ENCODE peak calls at places on chromosomes 16 and 17, in seven cellular contexts. J, Q, C, S, B, R and L are unnamed samples.

GRCh38 chr17:56144205-56144604 is 9.1 kb upstream of the ANKFN1 start:
- DNase-seq in C (no peak), Q (no peak), R (no peak), J (no peak), S (no peak), B (no peak), L (no peak)

GRCh38 chr17:56351675-56352074 is 198.4 kb downstream of the ANKFN1 start:
- DNase-seq in J (no peak), Q (no peak), R (no peak), B (no peak), C (no peak), S (no peak), L (no peak)

GRCh38 chr17:82959990-82960418 is 119.4 kb upstream of the METRNL start:
- DNase-seq in C (peak), J (peak), Q (no peak), R (no peak), B (no peak), S (no peak), L (peak)

GRCh38 chr16:66287916-66288315 is 78.6 kb upstream of the CDH5 start:
- DNase-seq in J (peak), R (no peak), B (no peak), S (no peak), Q (no peak), C (peak), L (no peak)

GRCh38 chr17:40936437-40936971 is 942 bp downstream of the KRT23 start:
- DNase-seq in R (no peak), B (peak), S (no peak), J (no peak), C (no peak), Q (no peak), L (peak)

GRCh38 chr16:88886915-88887521 is 20.6 kb upstream of the PABPN1L start:
- DNase-seq in C (no peak), S (no peak), B (no peak), Q (peak), R (peak), J (no peak), L (no peak)

GRCh38 chr17:74960739-74961342 is 11.7 kb downstream of the HID1 start:
- DNase-seq in J (no peak), Q (no peak), R (peak), B (no peak), S (peak), C (peak), L (no peak)

GRCh38 chr16:11619327-11619851 is 32.7 kb upstream of the LITAF start:
- DNase-seq in R (no peak), B (no peak), C (no peak), Q (no peak), J (peak), S (no peak), L (no peak)

GRCh38 chr16:70510216-70510615 is 13.1 kb downstream of the COG4 start:
- DNase-seq in B (no peak), Q (no peak), S (no peak), J (no peak), R (no peak), C (no peak), L (no peak)

GRCh38 chr17:75927286-75927922 is 13.4 kb downstream of the FBF1 start:
- DNase-seq in B (peak), Q (no peak), J (no peak), R (no peak), C (peak), S (peak), L (no peak)

GRCh38 chr16:61887903-61888302 is 148.3 kb downstream of the CDH8 start:
- DNase-seq in C (no peak), B (no peak), R (no peak), J (no peak), S (no peak), Q (no peak), L (no peak)

GRCh38 chr16:86874141-86874540 is 295.8 kb downstream of the FOXL1 start:
- DNase-seq in S (peak), C (peak), J (no peak), Q (no peak), R (no peak), B (peak), L (no peak)

GRCh38 chr17:61250335-61250890 is 149.2 kb upstream of the TBX2 start:
- DNase-seq in J (no peak), S (no peak), C (no peak), B (no peak), Q (no peak), R (peak), L (no peak)

GRCh38 chr17:43905985-43906852 is 1.1 kb downstream of the MPP2 start:
- DNase-seq in Q (peak), B (peak), S (peak), C (peak), J (no peak), R (peak), L (peak)

GRCh38 chr17:42754782-42755181 is 6.2 kb upstream of the RAMP2 start:
- DNase-seq in B (no peak), J (no peak), S (no peak), Q (no peak), R (peak), C (no peak), L (no peak)

GRCh38 chr16:1272453-1273198 is 16.8 kb downstream of the TPSD1 start:
- DNase-seq in R (no peak), Q (no peak), J (no peak), S (no peak), B (no peak), C (no peak), L (no peak)

GRCh38 chr17:16980813-16981731 is 9.2 kb upstream of the TNFRSF13B start:
- DNase-seq in C (peak), J (no peak), B (no peak), R (no peak), Q (no peak), S (no peak), L (no peak)

GRCh38 chr16:82639666-82640336 is 13.0 kb downstream of the CDH13 start:
- DNase-seq in S (peak), Q (peak), J (peak), R (peak), C (peak), B (peak), L (no peak)

GRCh38 chr16:55465077-55465896 is 13.7 kb upstream of the MMP2 start:
- DNase-seq in J (peak), Q (peak), B (peak), C (peak), S (peak), R (peak), L (peak)

GRCh38 chr17:64679710-64680216 is 17.7 kb upstream of the SMURF2 start:
- DNase-seq in S (no peak), C (no peak), B (no peak), J (no peak), R (peak), Q (no peak), L (no peak)

GRCh38 chr16:69859105-69859969 is 91.8 kb upstream of the CLEC18A start:
- DNase-seq in B (peak), S (peak), R (no peak), C (peak), J (no peak), Q (no peak), L (no peak)

GRCh38 chr16:57271867-57272495 is 12.5 kb downstream of the PLLP start:
- DNase-seq in C (no peak), J (no peak), R (no peak), S (no peak), Q (no peak), B (no peak), L (no peak)

GRCh38 chr17:60971515-60972369 is 294.1 kb downstream of the BCAS3 start:
- DNase-seq in B (peak), S (peak), R (peak), J (no peak), Q (peak), C (peak), L (no peak)

GRCh38 chr17:45222273-45222993 is 748 bp downstream of the FMNL1 start:
- DNase-seq in C (peak), J (peak), B (no peak), Q (no peak), S (peak), R (no peak), L (no peak)

GRCh38 chr17:10617120-10617505 is 40.0 kb downstream of the MYH3 start:
- DNase-seq in B (no peak), Q (no peak), J (no peak), R (no peak), C (no peak), S (no peak), L (no peak)

GRCh38 chr17:10616502-10617119 is 40.5 kb downstream of the MYH3 start:
- DNase-seq in S (peak), R (peak), J (peak), Q (peak), B (peak), C (peak), L (peak)

GRCh38 chr17:10613775-10614513 is 43.2 kb downstream of the MYH3 start:
- DNase-seq in J (no peak), Q (no peak), R (peak), C (no peak), S (no peak), B (no peak), L (no peak)

GRCh38 chr17:10612957-10613744 is 44.0 kb downstream of the MYH3 start:
- DNase-seq in S (no peak), C (no peak), B (no peak), R (peak), J (no peak), Q (no peak), L (no peak)

DNA sequence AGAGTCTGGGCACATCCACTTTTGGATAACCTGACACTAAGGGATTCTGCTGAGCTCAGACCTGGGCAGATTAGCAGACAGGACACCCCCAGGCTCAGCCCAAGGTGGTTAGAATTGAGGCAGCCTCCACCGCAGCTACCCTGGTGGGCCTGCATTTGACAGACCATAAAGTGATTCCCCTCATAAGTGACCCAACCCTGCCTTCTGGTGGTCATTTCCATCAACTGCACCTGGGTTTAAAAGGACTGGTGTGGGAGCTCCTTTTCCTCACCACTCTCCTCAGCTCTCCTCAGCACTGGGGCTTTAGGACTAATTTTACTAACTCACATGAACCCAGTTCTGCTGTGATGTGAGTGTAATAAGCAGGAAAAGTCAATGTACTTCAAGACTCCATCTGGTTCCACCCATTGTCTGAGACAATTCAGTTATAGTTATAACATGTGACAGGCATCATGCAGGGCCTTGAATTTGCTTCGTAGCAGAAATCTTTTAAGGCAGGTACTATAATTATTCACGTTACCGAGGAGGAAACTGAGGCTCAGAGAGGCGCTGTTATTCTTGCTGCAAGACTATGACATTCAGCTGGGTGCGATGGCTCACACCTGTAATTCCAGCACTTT is 42.5 kb downstream of the MYH3 start:
- DNase-seq in Q (peak), S (peak), R (peak), B (peak), C (peak), J (no peak), L (no peak)
- TF ChIP-seq CTCF in Q (peak), S (peak), R (peak), B (peak), C (peak), J (peak), L (peak)

GRCh38 chr17:7782237-7782636 is 51.8 kb upstream of the KDM6B start:
- DNase-seq in S (no peak), J (no peak), B (no peak), C (no peak), R (peak), Q (no peak), L (no peak)
- TF ChIP-seq CTCF in S (no peak), J (no peak), B (no peak), C (no peak), R (peak), Q (no peak), L (no peak)

GRCh38 chr16:2816751-2817495 is at the start of gene PRSS21:
- DNase-seq in S (no peak), R (no peak), B (no peak), J (no peak), C (peak), Q (no peak), L (no peak)
- TF ChIP-seq CTCF in S (peak), R (no peak), B (peak), J (no peak), C (peak), Q (no peak), L (no peak)

DNA sequence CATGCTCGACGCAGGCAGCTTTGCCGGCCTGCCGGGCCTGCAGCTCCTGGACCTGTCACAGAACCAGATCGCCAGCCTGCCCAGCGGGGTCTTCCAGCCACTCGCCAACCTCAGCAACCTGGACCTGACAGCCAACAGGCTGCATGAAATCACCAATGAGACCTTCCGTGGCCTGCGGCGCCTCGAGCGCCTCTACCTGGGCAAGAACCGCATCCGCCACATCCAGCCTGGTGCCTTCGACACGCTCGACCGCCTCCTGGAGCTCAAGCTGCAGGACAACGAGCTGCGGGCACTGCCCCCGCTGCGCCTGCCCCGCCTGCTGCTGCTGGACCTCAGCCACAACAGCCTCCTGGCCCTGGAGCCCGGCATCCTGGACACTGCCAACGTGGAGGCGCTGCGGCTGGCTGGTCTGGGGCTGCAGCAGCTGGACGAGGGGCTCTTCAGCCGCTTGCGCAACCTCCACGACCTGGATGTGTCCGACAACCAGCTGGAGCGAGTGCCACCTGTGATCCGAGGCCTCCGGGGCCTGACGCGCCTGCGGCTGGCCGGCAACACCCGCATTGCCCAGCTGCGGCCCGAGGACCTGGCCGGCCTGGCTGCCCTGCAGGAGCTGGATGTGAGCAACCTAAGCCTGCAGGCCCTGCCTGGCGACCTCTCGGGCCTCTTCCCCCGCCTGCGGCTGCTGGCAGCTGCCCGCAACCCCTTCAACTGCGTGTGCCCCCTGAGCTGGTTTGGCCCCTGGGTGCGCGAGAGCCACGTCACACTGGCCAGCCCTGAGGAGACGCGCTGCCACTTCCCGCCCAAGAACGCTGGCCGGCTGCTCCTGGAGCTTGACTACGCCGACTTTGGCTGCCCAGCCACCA is 9.7 kb downstream of the VASN start:
- DNase-seq in C (no peak), B (no peak), Q (no peak), R (no peak), S (no peak), J (no peak), L (no peak)
- TF ChIP-seq CTCF in C (no peak), B (no peak), Q (no peak), R (no peak), S (no peak), J (no peak), L (no peak)

GRCh38 chr16:64470916-64471315 is 650.9 kb downstream of the CDH11 start:
- DNase-seq in C (no peak), R (no peak), Q (no peak), B (no peak), S (no peak), J (no peak), L (no peak)

GRCh38 chr16:64475627-64476351 is 646.1 kb downstream of the CDH11 start:
- DNase-seq in S (no peak), C (no peak), B (no peak), J (no peak), R (peak), Q (no peak), L (no peak)

GRCh38 chr16:64468515-64469090 is 653.3 kb downstream of the CDH11 start:
- DNase-seq in J (no peak), R (no peak), Q (no peak), C (no peak), B (no peak), S (no peak), L (no peak)

GRCh38 chr16:64469351-64469750 is 652.5 kb downstream of the CDH11 start:
- DNase-seq in R (no peak), S (no peak), C (no peak), Q (no peak), B (no peak), J (no peak), L (no peak)

GRCh38 chr16:64469906-64470702 is 651.8 kb downstream of the CDH11 start:
- DNase-seq in J (no peak), C (no peak), S (peak), Q (no peak), B (no peak), R (no peak), L (no peak)
- TF ChIP-seq CTCF in J (no peak), C (peak), S (no peak), Q (no peak), B (no peak), R (peak), L (no peak)

DNA sequence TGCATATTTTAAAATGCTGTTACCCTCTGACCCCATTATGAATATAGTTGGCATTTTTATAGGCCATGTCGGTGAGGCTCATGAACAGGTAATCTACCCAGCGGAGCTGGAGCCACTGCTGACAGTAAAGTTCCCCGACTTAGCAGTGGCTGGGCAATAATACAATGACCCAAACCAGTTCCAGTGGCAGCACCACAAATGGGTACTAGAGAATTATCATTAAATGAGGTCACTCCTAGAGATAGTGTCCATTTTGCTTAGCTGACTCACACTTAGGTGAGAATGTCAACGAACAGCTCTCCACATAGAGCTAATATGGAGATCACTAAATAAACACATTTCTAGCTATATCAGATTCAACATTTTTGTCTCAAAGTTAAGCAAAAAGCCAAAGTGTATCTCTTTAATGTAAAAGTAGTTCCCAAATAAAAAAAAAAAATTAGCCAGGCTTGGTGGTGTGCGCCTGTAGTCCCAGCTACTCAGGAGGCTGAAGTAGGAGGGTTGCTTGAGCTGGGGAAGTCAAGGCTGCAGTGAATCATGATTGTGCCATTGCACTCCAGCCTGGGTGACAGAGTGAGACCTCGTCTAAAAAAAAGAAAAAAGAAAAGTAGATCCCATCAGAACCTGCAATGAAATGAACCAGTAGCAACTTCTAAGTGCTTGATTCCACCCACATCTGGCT is 7.4 kb downstream of the MYO1D start:
- DNase-seq in J (no peak), Q (no peak), R (no peak), S (no peak), B (no peak), C (no peak), L (no peak)
- TF ChIP-seq CTCF in J (no peak), Q (no peak), R (no peak), S (no peak), B (no peak), C (no peak), L (no peak)

GRCh38 chr17:20095366-20096080 is 86.4 kb downstream of the SPECC1 start:
- DNase-seq in S (peak), C (peak), J (no peak), R (peak), B (peak), Q (peak), L (no peak)
- TF ChIP-seq CTCF in S (peak), C (peak), J (no peak), R (peak), B (peak), Q (peak), L (no peak)

GRCh38 chr17:38660097-38661026 is 14.4 kb downstream of the EPOP start:
- DNase-seq in J (no peak), R (no peak), S (no peak), C (no peak), B (no peak), Q (no peak), L (no peak)

GRCh38 chr17:38663964-38664644 is 10.7 kb downstream of the EPOP start:
- DNase-seq in R (no peak), S (no peak), Q (no peak), B (no peak), J (no peak), C (no peak), L (no peak)

GRCh38 chr17:38659415-38659814 is 15.3 kb downstream of the EPOP start:
- DNase-seq in S (no peak), B (no peak), C (no peak), R (no peak), Q (no peak), J (no peak), L (no peak)

GRCh38 chr17:38667099-38667786 is 7.5 kb downstream of the EPOP start:
- DNase-seq in R (peak), J (peak), Q (peak), S (peak), B (peak), C (peak), L (no peak)

DNA sequence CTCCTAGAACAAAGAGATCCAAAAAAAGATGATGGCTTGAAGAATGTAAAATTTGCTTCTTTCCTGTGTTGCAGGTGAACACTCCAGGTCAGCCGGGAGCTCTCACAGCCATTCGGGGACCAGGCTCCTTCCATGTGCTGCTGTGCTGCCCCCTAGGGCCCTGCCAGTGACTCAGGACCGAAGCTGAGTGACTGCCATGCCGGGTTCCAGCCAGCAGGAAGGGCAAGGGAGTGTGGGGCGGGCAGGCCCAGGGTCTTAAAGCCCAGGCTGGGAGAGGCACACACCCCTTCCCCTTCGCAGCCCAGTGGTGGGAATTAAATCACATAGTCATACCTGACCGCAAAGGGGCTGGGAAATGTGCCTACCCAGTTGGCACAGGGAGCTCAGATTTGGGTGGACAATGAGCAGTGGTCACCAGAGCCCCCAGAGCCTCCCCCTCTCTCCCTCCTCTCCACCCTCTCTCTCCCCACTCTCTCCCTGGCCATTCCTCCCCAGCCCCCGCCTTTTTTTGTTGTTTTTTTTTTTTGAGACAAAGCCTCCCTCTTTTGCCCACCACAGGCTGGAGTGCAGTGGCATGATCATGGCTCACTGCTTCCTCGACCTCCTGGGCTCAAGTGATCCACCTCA is 11.5 kb downstream of the EPOP start:
- DNase-seq in C (peak), Q (no peak), S (peak), J (peak), B (peak), R (peak), L (peak)
- TF ChIP-seq CTCF in C (peak), Q (peak), S (peak), J (peak), B (peak), R (peak), L (peak)